ENCODE peak calls at places on chromosomes 3 and 15, in six cellular contexts. A is Caco-2, F is fibroblast of pulmonary artery, E is astrocyte of the cerebellum, N is AG10803, J is psoas muscle. L is an unnamed sample.

GRCh38 chr3:125051715-125052581 is 3.8 kb downstream of the HEG1 start:
- DNase-seq in A (no peak), F (peak), E (peak), N (peak), J (peak), L (peak)

GRCh38 chr15:40785814-40786213 is 16.0 kb downstream of the C15orf62 start:
- DNase-seq in A (no peak), F (no peak), E (no peak), N (no peak), J (no peak), L (no peak)

GRCh38 chr3:36542186-36542585 is 161.9 kb downstream of the STAC start:
- DNase-seq in A (no peak), F (no peak), E (peak), N (peak), J (no peak), L (no peak)

GRCh38 chr3:12046406-12046805 is 42.2 kb downstream of the SYN2 start:
- DNase-seq in A (peak), F (peak), E (no peak), N (peak), J (no peak), L (no peak)

GRCh38 chr15:65954289-65954741 is 85.0 kb downstream of the RAB11A start:
- DNase-seq in A (no peak), F (peak), E (peak), N (no peak), J (no peak), L (no peak)

GRCh38 chr15:77654975-77655374 is 22.3 kb upstream of the LINGO1 start:
- DNase-seq in A (peak), F (no peak), E (no peak), N (no peak), J (no peak), L (peak)

GRCh38 chr3:54067060-54067459 is 55.3 kb upstream of the CACNA2D3 start:
- DNase-seq in A (no peak), F (no peak), E (no peak), N (no peak), J (no peak), L (no peak)

GRCh38 chr15:27418729-27419128 is 447.7 kb downstream of the GABRG3 start:
- DNase-seq in A (no peak), F (no peak), E (no peak), N (peak), J (no peak), L (peak)

GRCh38 chr3:29011441-29011840 is 269.4 kb upstream of the RBMS3 start:
- DNase-seq in A (no peak), F (no peak), E (peak), N (no peak), J (no peak), L (no peak)

GRCh38 chr3:62261800-62262199 is 111.5 kb downstream of the FEZF2 start:
- DNase-seq in A (no peak), F (no peak), E (no peak), N (no peak), J (no peak), L (no peak)

GRCh38 chr15:68347392-68347791 is 69.8 kb downstream of the FEM1B start:
- DNase-seq in A (no peak), F (peak), E (no peak), N (peak), J (no peak), L (no peak)

DNA sequence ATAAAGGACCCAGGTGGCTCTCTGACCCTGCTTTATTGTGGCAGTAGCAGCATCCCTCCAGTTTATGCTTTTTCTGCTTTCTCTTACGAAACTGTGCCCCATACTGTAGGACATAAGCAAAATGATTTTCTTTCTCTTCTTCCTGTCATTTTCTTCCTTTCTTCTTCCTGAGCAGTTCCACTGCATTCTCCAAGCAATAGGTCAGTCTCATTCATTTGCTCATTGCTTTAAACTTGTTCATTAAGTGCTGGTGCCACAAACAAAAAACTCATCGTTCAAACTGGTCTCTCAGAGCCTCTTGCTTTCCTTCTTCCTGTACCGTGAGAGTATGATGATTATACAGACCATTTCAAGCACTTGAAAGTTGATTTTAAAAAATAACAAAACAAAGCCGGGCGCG is 66.8 kb downstream of the PDE8A start:
- DNase-seq in A (no peak), F (no peak), E (no peak), N (peak), J (no peak), L (no peak)
- TF ChIP-seq CTCF in A (no peak), F (no peak), E (no peak), N (no peak), J (no peak), L (no peak)

GRCh38 chr3:111277226-111277625 is 205.6 kb downstream of the NECTIN3 start:
- DNase-seq in A (peak), F (peak), E (peak), N (peak), J (no peak), L (no peak)
- TF ChIP-seq CTCF in A (peak), F (peak), E (peak), N (peak), J (no peak), L (no peak)

GRCh38 chr15:52679232-52680040 is at the start of gene ATOSA:
- DNase-seq in A (peak), F (peak), E (peak), N (peak), J (peak), L (peak)
- TF ChIP-seq CTCF in A (no peak), F (no peak), E (peak), N (no peak), J (no peak), L (no peak)

DNA sequence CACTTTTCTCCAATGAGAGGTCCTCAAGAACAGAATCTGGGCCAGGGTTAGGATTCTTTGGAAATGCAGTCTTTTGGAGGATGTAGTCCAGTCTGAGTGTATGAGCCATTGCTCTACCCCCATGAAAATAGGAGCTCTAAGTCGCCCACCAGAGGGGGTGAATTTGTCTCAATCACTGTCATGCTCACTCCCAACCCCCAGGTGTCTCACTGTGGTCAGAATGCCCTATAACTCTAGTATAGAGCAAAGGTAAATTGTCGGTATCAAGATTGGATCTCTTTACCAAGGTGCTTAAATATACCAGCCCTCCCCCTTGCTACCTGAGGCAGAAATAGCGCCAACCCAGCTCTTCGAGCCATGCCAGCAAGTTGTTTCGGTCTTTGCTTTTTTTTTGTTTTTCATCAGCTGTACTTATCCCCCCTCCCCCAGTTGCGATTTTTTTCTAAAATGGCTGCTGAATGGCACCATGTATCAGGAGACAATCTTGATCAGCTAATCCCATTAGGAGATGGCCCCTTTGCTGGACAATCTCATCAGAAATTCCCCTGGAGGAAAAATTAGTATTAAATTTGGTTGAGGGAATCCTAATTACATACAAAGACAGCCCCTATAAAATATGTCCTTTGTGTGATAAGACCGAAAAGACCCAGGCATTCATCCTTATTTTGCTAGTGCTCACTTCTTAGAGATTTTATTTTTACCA is 130.7 kb downstream of the EBLN2 start:
- DNase-seq in A (peak), F (no peak), E (no peak), N (no peak), J (no peak), L (peak)
- TF ChIP-seq CTCF in A (peak), F (peak), E (peak), N (peak), J (no peak), L (peak)

GRCh38 chr3:79846148-79846933 is 78.5 kb upstream of the ROBO1 start:
- DNase-seq in A (peak), F (no peak), E (no peak), N (no peak), J (no peak), L (peak)
- TF ChIP-seq CTCF in A (peak), F (peak), E (peak), N (no peak), J (peak), L (peak)

GRCh38 chr3:143977326-143978262 is 6.0 kb downstream of the DIPK2A start:
- DNase-seq in A (no peak), F (peak), E (peak), N (peak), J (no peak), L (no peak)

GRCh38 chr3:143974181-143974876 is 2.7 kb downstream of the DIPK2A start:
- DNase-seq in A (no peak), F (peak), E (no peak), N (no peak), J (no peak), L (no peak)

GRCh38 chr3:143974877-143975238 is 3.2 kb downstream of the DIPK2A start:
- DNase-seq in A (no peak), F (peak), E (no peak), N (no peak), J (no peak), L (no peak)

GRCh38 chr3:143973352-143974021 is 1.9 kb downstream of the DIPK2A start:
- DNase-seq in A (no peak), F (peak), E (no peak), N (peak), J (no peak), L (no peak)

GRCh38 chr3:143975549-143976152 is 4.0 kb downstream of the DIPK2A start:
- DNase-seq in A (peak), F (peak), E (peak), N (peak), J (no peak), L (no peak)
- TF ChIP-seq CTCF in A (peak), F (peak), E (peak), N (peak), J (peak), L (peak)